ENCODE peak calls at places on chromosomes 13 and 19, in eight cellular contexts. D is HCT116, M is endothelial cell of umbilical vein, V is H1, Z is GM12878, I is K562, Y is SK-N-SH, C is HepG2. H is an unnamed sample.

GRCh38 chr13:102198418-102199322 is 203.2 kb downstream of the FGF14 start:
- DNase-seq in D (no peak), M (no peak), Z (no peak), Y (no peak), C (no peak), I (no peak), V (no peak), H (no peak)

GRCh38 chr13:27632214-27632613 is 10.5 kb downstream of the POLR1D start:
- DNase-seq in C (no peak), D (no peak), Y (no peak), I (no peak), M (no peak), Z (no peak), V (no peak), H (no peak)

GRCh38 chr19:39194832-39195542 is 1.8 kb upstream of the NCCRP1 start:
- DNase-seq in Z (no peak), V (no peak), C (no peak), I (no peak), M (no peak), Y (peak; percentile 75), D (no peak), H (no peak)

GRCh38 chr19:12784871-12785430 is 6.3 kb upstream of the JUNB start:
- DNase-seq in I (no peak), Y (peak; percentile 49), Z (no peak), M (no peak), V (no peak), D (no peak), C (no peak), H (no peak)

GRCh38 chr13:110726726-110727125 is 13.2 kb downstream of the ING1 start:
- DNase-seq in C (no peak), M (no peak), Z (no peak), V (no peak), I (no peak), D (no peak), Y (no peak), H (no peak)

GRCh38 chr13:40102854-40103253 is 447.4 kb downstream of the COG6 start:
- DNase-seq in D (peak; percentile 51), C (peak; percentile 32), M (no peak), Y (no peak), V (no peak), Z (no peak), I (no peak), H (no peak)

GRCh38 chr13:89455741-89456140 is 1784.6 kb downstream of the SLITRK5 start:
- DNase-seq in C (no peak), Y (no peak), Z (no peak), V (no peak), D (no peak), I (no peak), M (no peak), H (no peak)

GRCh38 chr13:49620170-49620621 is 8.1 kb upstream of the ARL11 start:
- DNase-seq in C (no peak), M (no peak), Z (no peak), Y (no peak), V (no peak), D (no peak), I (no peak), H (no peak)

GRCh38 chr19:29671393-29672076 is 6.3 kb downstream of the PLEKHF1 start:
- DNase-seq in Z (peak; percentile 88), V (no peak), C (peak; percentile 76), M (peak; percentile 4), D (no peak), Y (no peak), I (peak; percentile 68), H (peak; percentile 41)

GRCh38 chr13:23378009-23378632 is 55.4 kb downstream of the SACS start:
- DNase-seq in I (no peak), Y (no peak), V (no peak), C (no peak), Z (peak; percentile 68), D (no peak), M (peak; percentile 93), H (peak; percentile 33)

DNA sequence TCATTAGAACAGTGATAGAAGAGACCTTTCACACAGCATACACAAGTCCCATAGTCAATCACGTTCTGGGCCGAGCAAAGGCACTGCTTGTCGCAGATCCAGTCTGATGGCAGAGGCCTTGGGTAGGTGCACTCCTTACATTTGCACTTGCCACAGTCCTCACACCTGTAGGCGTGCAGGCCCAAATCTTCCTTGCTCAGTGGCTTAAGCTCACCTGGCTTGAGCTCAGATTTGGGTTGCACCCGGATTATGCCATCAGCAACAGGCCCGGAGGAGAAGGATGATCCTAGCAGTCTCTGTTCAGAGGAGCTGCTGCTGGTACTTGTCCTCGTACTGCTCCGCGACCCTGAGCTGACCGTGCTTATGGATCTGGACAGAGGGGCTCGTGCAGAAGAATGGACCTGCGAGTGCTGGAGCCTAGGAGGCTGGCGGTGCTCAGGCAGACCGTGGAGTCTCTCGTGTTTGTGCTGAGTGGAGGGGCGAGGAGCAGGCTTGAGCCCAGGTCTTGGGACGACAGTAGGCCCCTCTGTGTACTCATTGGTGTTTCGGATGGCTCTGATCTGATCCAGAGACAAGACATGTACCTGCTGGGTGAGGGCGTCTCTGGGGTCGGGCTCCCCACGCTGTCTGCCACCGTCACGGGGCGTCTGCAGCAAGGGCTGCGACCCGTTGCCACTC is 3.8 kb downstream of the SPRY2 start:
- DNase-seq in V (no peak), I (no peak), M (no peak), C (no peak), D (no peak), Z (no peak), Y (peak; percentile 31), H (no peak)
- H3K4me2 ChIP-seq in V (peak overlapping the region; percentile 70), I (no peak overlapping the region), M (peak overlapping the region; percentile 95), C (peak overlapping the region; percentile 76), D (no peak overlapping the region), Z (no peak overlapping the region), Y (peak overlapping the region; percentile 93), H (peak overlapping the region; percentile 89)

GRCh38 chr19:17469092-17469370 is 1.3 kb upstream of the SLC27A1 start:
- DNase-seq in M (no peak), D (no peak), V (no peak), Z (no peak), Y (no peak), I (no peak), C (no peak), H (no peak)

GRCh38 chr19:17468302-17469091 is 1.8 kb upstream of the SLC27A1 start:
- DNase-seq in V (no peak), M (no peak), I (no peak), C (no peak), Z (no peak), Y (no peak), D (no peak), H (peak; percentile 46)

GRCh38 chr19:17470204-17470841 is at the start of gene SLC27A1:
- DNase-seq in V (peak; percentile 97), Z (peak; percentile 86), C (peak; percentile 98), D (peak; percentile 98), M (peak; percentile 99), I (peak; percentile 94), Y (peak; percentile 96), H (peak; percentile 100)

GRCh38 chr19:17467471-17468301 is 2.6 kb upstream of the SLC27A1 start:
- DNase-seq in I (no peak), C (no peak), Z (no peak), V (no peak), D (no peak), M (no peak), Y (no peak), H (no peak)

DNA sequence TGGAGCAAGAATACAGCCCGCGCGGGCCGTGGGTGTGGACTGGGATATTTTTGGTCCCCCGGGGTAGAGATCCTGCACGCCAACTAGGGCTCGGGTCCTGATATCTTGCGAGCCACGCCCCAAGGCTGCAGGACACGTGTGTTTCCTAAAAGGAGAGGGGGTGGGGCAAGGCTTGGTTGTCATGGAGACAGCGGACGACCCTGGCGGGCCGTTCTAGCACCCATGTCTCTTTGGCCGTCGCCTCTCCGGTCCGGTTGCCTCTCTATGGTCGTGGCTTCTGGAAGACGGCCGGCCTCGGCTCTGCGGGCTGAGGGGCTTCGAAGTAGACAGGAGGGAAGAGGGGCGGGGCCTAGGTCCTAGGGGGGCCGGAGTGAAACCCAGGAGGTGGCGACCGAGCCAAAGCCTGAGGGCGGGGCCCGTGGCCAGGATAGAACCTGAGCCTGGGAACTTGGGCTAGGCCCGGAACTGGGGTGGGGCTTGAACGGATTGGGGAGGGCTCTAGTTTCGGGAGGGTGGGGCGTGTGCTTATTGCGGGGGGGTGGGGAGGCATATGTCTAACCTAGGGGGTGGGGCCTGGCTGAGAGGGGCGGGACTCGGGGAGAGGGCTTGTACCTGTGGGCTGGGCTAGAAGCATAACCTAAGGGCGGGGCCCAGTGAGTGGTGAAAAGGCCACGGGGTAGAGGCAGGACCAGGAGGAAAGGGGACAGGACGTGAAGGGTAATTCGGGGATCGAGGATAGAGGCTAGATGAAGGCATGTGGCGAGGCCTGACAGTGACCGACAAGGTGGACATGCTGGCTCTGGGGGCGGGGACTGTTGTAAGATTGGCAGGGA is 737 bp upstream of the SLC27A1 start:
- DNase-seq in D (peak; percentile 96), I (peak; percentile 93), C (peak; percentile 87), Y (peak; percentile 88), V (peak; percentile 95), M (peak; percentile 77), Z (peak; percentile 86), H (peak; percentile 98)
- TF ChIP-seq POLR2AphosphoS5 in D (no peak), I (no peak), C (no peak), Y (no peak), V (no peak), M (no peak), Z (no peak), H (no peak)

GRCh38 chr19:19749332-19750130 is 16.6 kb upstream of the ZNF14 start:
- DNase-seq in M (no peak), Y (no peak), V (no peak), Z (no peak), D (no peak), I (peak; percentile 5), C (no peak), H (no peak)
- H3K4me2 ChIP-seq in M (no peak overlapping the region), Y (no peak overlapping the region), V (no peak overlapping the region), Z (no peak overlapping the region), D (no peak overlapping the region), I (no peak overlapping the region), C (no peak overlapping the region), H (no peak overlapping the region)

GRCh38 chr19:4052114-4052992 is 14.3 kb downstream of the ZBTB7A start:
- DNase-seq in V (no peak), C (peak; percentile 95), I (no peak), Y (no peak), Z (no peak), D (no peak), M (no peak), H (no peak)

GRCh38 chr19:4053423-4054324 is 13.0 kb downstream of the ZBTB7A start:
- DNase-seq in D (no peak), V (no peak), Z (no peak), I (no peak), M (no peak), C (no peak), Y (no peak), H (no peak)

GRCh38 chr19:4052993-4053422 is 13.7 kb downstream of the ZBTB7A start:
- DNase-seq in I (no peak), Y (no peak), V (no peak), M (no peak), C (peak; percentile 36), Z (no peak), D (no peak), H (no peak)

GRCh38 chr19:4054471-4055208 is 12.1 kb downstream of the ZBTB7A start:
- DNase-seq in V (no peak), I (no peak), C (no peak), D (no peak), Y (no peak), Z (no peak), M (no peak), H (peak; percentile 1)

DNA sequence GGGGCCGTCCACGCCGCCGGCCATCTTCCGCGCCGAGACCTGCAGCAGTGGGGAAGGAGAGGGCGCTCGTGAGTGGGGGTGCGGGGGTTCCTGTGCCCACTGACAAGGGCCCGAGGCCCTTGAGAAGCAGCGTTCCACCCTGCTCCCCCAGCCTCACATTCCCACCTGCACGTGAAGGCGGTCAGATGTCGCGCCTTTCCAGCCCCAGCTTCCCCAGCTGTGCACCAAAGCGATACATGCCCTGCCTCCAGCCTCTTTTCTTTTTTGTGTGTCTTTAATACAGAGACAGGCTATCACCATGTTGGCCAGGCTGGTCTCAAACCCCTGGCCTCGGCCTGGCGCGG is 11.5 kb downstream of the ZBTB7A start:
- DNase-seq in I (no peak), M (no peak), D (no peak), Z (no peak), C (no peak), V (no peak), Y (no peak), H (no peak)
- TF ChIP-seq POLR2AphosphoS5 in I (no peak), M (no peak), D (no peak), Z (no peak), C (no peak), V (no peak), Y (no peak), H (no peak)

H was measured in GM23338.